ENCODE peak calls at places on chromosomes 5 and 9, in seven cellular contexts. One of them, this sample, is unnamed.

GRCh38 chr9:37037137-37037743 is 3.2 kb upstream of the PAX5 start:
- DNase-seq in heart left ventricle: no peak
- DNase-seq in cardiac muscle cell: no peak
- DNase-seq in effector memory CD4-positive, alpha-beta T cell: no peak
- DNase-seq in mammary epithelial cell: no peak
- DNase-seq in esophagus squamous epithelium: no peak
- DNase-seq in colonic mucosa: peak; percentile 22
- DNase-seq in this sample: no peak

GRCh38 chr5:761854-762685 is 22.5 kb downstream of the ZDHHC11B start:
- DNase-seq in heart left ventricle: no peak
- DNase-seq in cardiac muscle cell: no peak
- DNase-seq in effector memory CD4-positive, alpha-beta T cell: no peak
- DNase-seq in mammary epithelial cell: no peak
- DNase-seq in esophagus squamous epithelium: no peak
- DNase-seq in colonic mucosa: peak; percentile 16
- DNase-seq in this sample: no peak

GRCh38 chr5:131252824-131253171 is 11.1 kb upstream of the CDC42SE2 start:
- DNase-seq in heart left ventricle: peak; percentile 48
- DNase-seq in cardiac muscle cell: no peak
- DNase-seq in effector memory CD4-positive, alpha-beta T cell: peak; percentile 81
- DNase-seq in mammary epithelial cell: no peak
- DNase-seq in esophagus squamous epithelium: peak; percentile 7
- DNase-seq in colonic mucosa: peak; percentile 63
- DNase-seq in this sample: peak; percentile 88

GRCh38 chr5:159844267-159844666 is 72.0 kb upstream of the ADRA1B start:
- DNase-seq in heart left ventricle: no peak
- DNase-seq in cardiac muscle cell: no peak
- DNase-seq in effector memory CD4-positive, alpha-beta T cell: no peak
- DNase-seq in mammary epithelial cell: no peak
- DNase-seq in esophagus squamous epithelium: no peak
- DNase-seq in colonic mucosa: no peak
- DNase-seq in this sample: no peak

GRCh38 chr5:88890070-88890781 is 7.2 kb upstream of the MEF2C start:
- DNase-seq in heart left ventricle: no peak
- DNase-seq in cardiac muscle cell: no peak
- DNase-seq in effector memory CD4-positive, alpha-beta T cell: no peak
- DNase-seq in mammary epithelial cell: no peak
- DNase-seq in esophagus squamous epithelium: no peak
- DNase-seq in colonic mucosa: no peak
- DNase-seq in this sample: no peak

GRCh38 chr5:132055808-132056609 is 4.4 kb upstream of the IL3 start:
- DNase-seq in heart left ventricle: no peak
- DNase-seq in cardiac muscle cell: no peak
- DNase-seq in effector memory CD4-positive, alpha-beta T cell: peak; percentile 63
- DNase-seq in mammary epithelial cell: no peak
- DNase-seq in esophagus squamous epithelium: no peak
- DNase-seq in colonic mucosa: peak; percentile 24
- DNase-seq in this sample: peak; percentile 65

GRCh38 chr9:94270009-94270408 is 10.9 kb downstream of the ZNF169 start:
- DNase-seq in heart left ventricle: no peak
- DNase-seq in cardiac muscle cell: no peak
- DNase-seq in effector memory CD4-positive, alpha-beta T cell: no peak
- DNase-seq in mammary epithelial cell: no peak
- DNase-seq in esophagus squamous epithelium: no peak
- DNase-seq in colonic mucosa: no peak
- DNase-seq in this sample: no peak

GRCh38 chr9:123763910-123764588 is 165.9 kb downstream of the DENND1A start:
- DNase-seq in heart left ventricle: no peak
- DNase-seq in cardiac muscle cell: no peak
- DNase-seq in effector memory CD4-positive, alpha-beta T cell: no peak
- DNase-seq in mammary epithelial cell: peak; percentile 44
- DNase-seq in esophagus squamous epithelium: no peak
- DNase-seq in colonic mucosa: no peak
- DNase-seq in this sample: no peak

GRCh38 chr5:40240111-40240510 is 439.6 kb upstream of the PTGER4 start:
- DNase-seq in heart left ventricle: no peak
- DNase-seq in cardiac muscle cell: no peak
- DNase-seq in effector memory CD4-positive, alpha-beta T cell: no peak
- DNase-seq in mammary epithelial cell: peak; percentile 55
- DNase-seq in esophagus squamous epithelium: no peak
- DNase-seq in colonic mucosa: no peak
- DNase-seq in this sample: no peak

GRCh38 chr5:59485629-59486439 is 407.7 kb downstream of the PDE4D start:
- DNase-seq in heart left ventricle: no peak
- DNase-seq in cardiac muscle cell: no peak
- DNase-seq in effector memory CD4-positive, alpha-beta T cell: no peak
- DNase-seq in mammary epithelial cell: peak; percentile 54
- DNase-seq in esophagus squamous epithelium: no peak
- DNase-seq in colonic mucosa: no peak
- DNase-seq in this sample: no peak

GRCh38 chr9:107894572-107895261 is 405.1 kb upstream of the KLF4 start:
- DNase-seq in heart left ventricle: no peak
- DNase-seq in cardiac muscle cell: no peak
- DNase-seq in effector memory CD4-positive, alpha-beta T cell: no peak
- DNase-seq in mammary epithelial cell: no peak
- DNase-seq in esophagus squamous epithelium: no peak
- DNase-seq in colonic mucosa: peak; percentile 35
- DNase-seq in this sample: no peak

GRCh38 chr9:34501889-34502425 is 20.8 kb downstream of the ENHO start:
- DNase-seq in heart left ventricle: peak; percentile 62
- DNase-seq in cardiac muscle cell: peak; percentile 59
- DNase-seq in effector memory CD4-positive, alpha-beta T cell: no peak
- DNase-seq in mammary epithelial cell: no peak
- DNase-seq in esophagus squamous epithelium: no peak
- DNase-seq in colonic mucosa: no peak
- DNase-seq in this sample: no peak

GRCh38 chr9:138024131-138024530 is 146.5 kb downstream of the CACNA1B start:
- DNase-seq in heart left ventricle: no peak
- DNase-seq in cardiac muscle cell: no peak
- DNase-seq in effector memory CD4-positive, alpha-beta T cell: no peak
- DNase-seq in mammary epithelial cell: no peak
- DNase-seq in esophagus squamous epithelium: no peak
- DNase-seq in colonic mucosa: no peak
- DNase-seq in this sample: no peak

GRCh38 chr9:138021251-138022056 is 143.9 kb downstream of the CACNA1B start:
- DNase-seq in heart left ventricle: no peak
- DNase-seq in cardiac muscle cell: no peak
- DNase-seq in effector memory CD4-positive, alpha-beta T cell: no peak
- DNase-seq in mammary epithelial cell: no peak
- DNase-seq in esophagus squamous epithelium: no peak
- DNase-seq in colonic mucosa: no peak
- DNase-seq in this sample: no peak

GRCh38 chr9:138022121-138022741 is 144.6 kb downstream of the CACNA1B start:
- DNase-seq in heart left ventricle: no peak
- DNase-seq in cardiac muscle cell: peak; percentile 46
- DNase-seq in effector memory CD4-positive, alpha-beta T cell: no peak
- DNase-seq in mammary epithelial cell: peak; percentile 15
- DNase-seq in esophagus squamous epithelium: no peak
- DNase-seq in colonic mucosa: no peak
- DNase-seq in this sample: no peak

GRCh38 chr9:138023394-138024124 is 146.0 kb downstream of the CACNA1B start:
- DNase-seq in heart left ventricle: no peak
- DNase-seq in cardiac muscle cell: no peak
- DNase-seq in effector memory CD4-positive, alpha-beta T cell: no peak
- DNase-seq in mammary epithelial cell: no peak
- DNase-seq in esophagus squamous epithelium: no peak
- DNase-seq in colonic mucosa: no peak
- DNase-seq in this sample: no peak

DNA sequence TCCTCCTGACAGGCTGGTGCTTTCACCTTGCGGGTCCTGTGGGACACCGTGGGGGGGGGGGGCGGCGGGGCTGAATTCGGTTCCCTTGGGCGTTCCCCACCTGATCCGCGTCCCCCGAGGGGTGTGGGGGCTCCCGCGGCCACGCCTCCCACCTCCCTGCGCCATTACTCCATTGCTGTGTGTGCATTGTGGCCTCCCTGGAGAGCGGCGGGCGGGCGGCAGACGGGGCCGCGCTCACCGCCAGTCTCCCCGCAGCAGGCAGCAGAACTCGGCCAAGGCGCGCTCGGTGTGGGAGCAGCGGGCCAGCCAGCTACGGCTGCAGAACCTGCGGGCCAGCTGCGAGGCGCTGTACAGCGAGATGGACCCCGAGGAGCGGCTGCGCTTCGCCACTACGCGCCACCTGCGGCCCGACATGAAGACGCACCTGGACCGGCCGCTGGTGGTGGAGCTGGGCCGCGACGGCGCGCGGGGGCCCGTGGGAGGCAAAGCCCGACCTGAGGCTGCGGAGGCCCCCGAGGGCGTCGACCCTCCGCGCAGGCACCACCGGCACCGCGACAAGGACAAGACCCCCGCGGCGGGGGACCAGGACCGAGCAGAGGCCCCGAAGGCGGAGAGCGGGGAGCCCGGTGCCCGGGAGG is 145.3 kb downstream of the CACNA1B start:
- DNase-seq in heart left ventricle: no peak
- DNase-seq in cardiac muscle cell: no peak
- DNase-seq in effector memory CD4-positive, alpha-beta T cell: no peak
- DNase-seq in mammary epithelial cell: peak; percentile 9
- DNase-seq in esophagus squamous epithelium: no peak
- DNase-seq in colonic mucosa: no peak
- DNase-seq in this sample: no peak
- H3K9me3 ChIP-seq in heart left ventricle: no peaks in the 10 kb centered on the region
- H3K9me3 ChIP-seq in cardiac muscle cell: no peaks in the 10 kb centered on the region
- H3K9me3 ChIP-seq in effector memory CD4-positive, alpha-beta T cell: no peaks in the 10 kb centered on the region
- H3K9me3 ChIP-seq in mammary epithelial cell: no peaks in the 10 kb centered on the region
- H3K9me3 ChIP-seq in esophagus squamous epithelium: no peaks in the 10 kb centered on the region
- H3K9me3 ChIP-seq in colonic mucosa: no peaks in the 10 kb centered on the region
- H3K9me3 ChIP-seq in this sample: no peaks in the 10 kb centered on the region

GRCh38 chr9:1474259-1474658 is 424.1 kb downstream of the DMRT2 start:
- DNase-seq in heart left ventricle: no peak
- DNase-seq in cardiac muscle cell: no peak
- DNase-seq in effector memory CD4-positive, alpha-beta T cell: no peak
- DNase-seq in mammary epithelial cell: no peak
- DNase-seq in esophagus squamous epithelium: no peak
- DNase-seq in colonic mucosa: no peak
- DNase-seq in this sample: no peak
- H3K9me3 ChIP-seq in heart left ventricle: no peaks in the 10 kb centered on the region
- H3K9me3 ChIP-seq in cardiac muscle cell: no peaks in the 10 kb centered on the region
- H3K9me3 ChIP-seq in effector memory CD4-positive, alpha-beta T cell: no peaks in the 10 kb centered on the region
- H3K9me3 ChIP-seq in mammary epithelial cell: peaks cover 5% of the 10 kb centered on the region
- H3K9me3 ChIP-seq in esophagus squamous epithelium: no peaks in the 10 kb centered on the region
- H3K9me3 ChIP-seq in colonic mucosa: no peaks in the 10 kb centered on the region
- H3K9me3 ChIP-seq in this sample: no peaks in the 10 kb centered on the region

GRCh38 chr5:141422742-141423291 is 2.0 kb downstream of the PCDHGA11 start:
- DNase-seq in heart left ventricle: no peak
- DNase-seq in cardiac muscle cell: no peak
- DNase-seq in effector memory CD4-positive, alpha-beta T cell: no peak
- DNase-seq in mammary epithelial cell: no peak
- DNase-seq in esophagus squamous epithelium: no peak
- DNase-seq in colonic mucosa: no peak
- DNase-seq in this sample: no peak

GRCh38 chr5:141420855-141421488 is at the start of gene PCDHGA11:
- DNase-seq in heart left ventricle: no peak
- DNase-seq in cardiac muscle cell: no peak
- DNase-seq in effector memory CD4-positive, alpha-beta T cell: no peak
- DNase-seq in mammary epithelial cell: peak; percentile 67
- DNase-seq in esophagus squamous epithelium: no peak
- DNase-seq in colonic mucosa: peak; percentile 38
- DNase-seq in this sample: no peak

GRCh38 chr5:141419074-141419880 is 1.6 kb upstream of the PCDHGA11 start:
- DNase-seq in heart left ventricle: no peak
- DNase-seq in cardiac muscle cell: no peak
- DNase-seq in effector memory CD4-positive, alpha-beta T cell: no peak
- DNase-seq in mammary epithelial cell: no peak
- DNase-seq in esophagus squamous epithelium: no peak
- DNase-seq in colonic mucosa: no peak
- DNase-seq in this sample: no peak

GRCh38 chr5:141421489-141421855 is 621 bp downstream of the PCDHGA11 start:
- DNase-seq in heart left ventricle: no peak
- DNase-seq in cardiac muscle cell: no peak
- DNase-seq in effector memory CD4-positive, alpha-beta T cell: no peak
- DNase-seq in mammary epithelial cell: no peak
- DNase-seq in esophagus squamous epithelium: no peak
- DNase-seq in colonic mucosa: no peak
- DNase-seq in this sample: no peak
- H3K9me3 ChIP-seq in heart left ventricle: peaks cover 99% of the 10 kb centered on the region
- H3K9me3 ChIP-seq in cardiac muscle cell: peaks cover 27% of the 10 kb centered on the region
- H3K9me3 ChIP-seq in effector memory CD4-positive, alpha-beta T cell: peaks cover 14% of the 10 kb centered on the region
- H3K9me3 ChIP-seq in mammary epithelial cell: peaks cover 51% of the 10 kb centered on the region
- H3K9me3 ChIP-seq in esophagus squamous epithelium: peaks cover 93% of the 10 kb centered on the region
- H3K9me3 ChIP-seq in colonic mucosa: peaks cover 11% of the 10 kb centered on the region
- H3K9me3 ChIP-seq in this sample: peaks cover 13% of the 10 kb centered on the region

DNA sequence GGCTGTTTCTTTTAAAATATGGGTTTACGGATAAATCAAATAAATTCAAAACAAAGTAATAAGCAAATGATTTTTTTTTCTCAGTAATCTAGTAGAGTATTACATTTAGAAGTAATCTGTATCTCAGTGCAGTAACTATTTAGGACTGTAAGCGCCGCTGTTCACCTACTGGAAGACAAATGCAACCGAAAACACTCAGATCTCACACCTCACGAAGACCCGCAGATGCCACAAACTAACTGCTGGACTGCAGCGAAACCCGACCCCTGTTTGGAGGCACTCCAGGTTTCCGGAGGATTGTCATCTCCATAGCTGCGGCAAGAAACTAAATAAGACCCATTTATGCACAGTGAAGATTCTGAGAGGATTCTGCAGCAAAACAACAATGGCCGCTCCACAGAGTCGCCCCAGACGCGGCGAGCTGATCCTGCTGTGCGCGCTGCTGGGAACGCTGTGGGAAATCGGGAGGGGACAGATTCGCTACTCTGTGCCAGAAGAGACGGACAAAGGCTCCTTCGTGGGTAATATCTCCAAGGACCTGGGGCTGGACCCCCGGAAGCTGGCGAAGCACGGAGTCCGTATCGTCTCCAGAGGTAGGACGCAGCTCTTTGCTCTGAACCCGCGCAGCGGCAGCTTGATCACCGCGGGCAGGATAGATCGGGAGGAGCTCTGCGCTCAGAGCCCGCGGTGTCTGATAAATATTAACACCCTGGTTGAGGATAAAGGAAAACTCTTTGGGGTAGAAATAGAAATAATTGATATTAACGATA is at the start of gene PCDHGA8:
- DNase-seq in heart left ventricle: no peak
- DNase-seq in cardiac muscle cell: no peak
- DNase-seq in effector memory CD4-positive, alpha-beta T cell: no peak
- DNase-seq in mammary epithelial cell: no peak
- DNase-seq in esophagus squamous epithelium: no peak
- DNase-seq in colonic mucosa: no peak
- DNase-seq in this sample: no peak
- H3K9me3 ChIP-seq in heart left ventricle: peaks cover 93% of the 10 kb centered on the region
- H3K9me3 ChIP-seq in cardiac muscle cell: peaks cover 7% of the 10 kb centered on the region
- H3K9me3 ChIP-seq in effector memory CD4-positive, alpha-beta T cell: peaks cover 9% of the 10 kb centered on the region
- H3K9me3 ChIP-seq in mammary epithelial cell: peaks cover 43% of the 10 kb centered on the region
- H3K9me3 ChIP-seq in esophagus squamous epithelium: peaks cover 87% of the 10 kb centered on the region
- H3K9me3 ChIP-seq in colonic mucosa: no peaks in the 10 kb centered on the region
- H3K9me3 ChIP-seq in this sample: no peaks in the 10 kb centered on the region